ENCODE peak calls at places on chromosomes 3 and 15, in eight cellular contexts. One of them, this sample, is unnamed.

GRCh38 chr15:51448592-51449494 is 107.4 kb downstream of the GLDN start:
- DNase-seq in T-helper 9 cell: no peak
- DNase-seq in iris pigment epithelial cell: peak
- DNase-seq in NCI-H1092 treated with DMSO at 0.1 percent for 48 hours: no peak
- DNase-seq in epithelial cell of esophagus: peak
- DNase-seq in CD8-positive, alpha-beta T cell: no peak
- DNase-seq in GM23248: peak
- DNase-seq in activated naive CD4-positive, alpha-beta T cell treated with anti-CD3 and anti-CD28 coated beads, Interleukin-2, amount 10 ng/mL, durations not matched to agents 7 days and 5 days: no peak
- DNase-seq in this sample: no peak

GRCh38 chr3:128334766-128335165 is 131.9 kb downstream of the DNAJB8 start:
- DNase-seq in T-helper 9 cell: no peak
- DNase-seq in iris pigment epithelial cell: no peak
- DNase-seq in NCI-H1092 treated with DMSO at 0.1 percent for 48 hours: no peak
- DNase-seq in epithelial cell of esophagus: no peak
- DNase-seq in CD8-positive, alpha-beta T cell: no peak
- DNase-seq in GM23248: no peak
- DNase-seq in activated naive CD4-positive, alpha-beta T cell treated with anti-CD3 and anti-CD28 coated beads, Interleukin-2, amount 10 ng/mL, durations not matched to agents 7 days and 5 days: no peak
- DNase-seq in this sample: no peak

GRCh38 chr15:95922431-95922830 is 408.1 kb upstream of the NR2F2 start:
- DNase-seq in T-helper 9 cell: no peak
- DNase-seq in iris pigment epithelial cell: no peak
- DNase-seq in NCI-H1092 treated with DMSO at 0.1 percent for 48 hours: no peak
- DNase-seq in epithelial cell of esophagus: peak
- DNase-seq in CD8-positive, alpha-beta T cell: no peak
- DNase-seq in GM23248: no peak
- DNase-seq in activated naive CD4-positive, alpha-beta T cell treated with anti-CD3 and anti-CD28 coated beads, Interleukin-2, amount 10 ng/mL, durations not matched to agents 7 days and 5 days: no peak
- DNase-seq in this sample: no peak

GRCh38 chr3:129003578-129004112 is 2.5 kb downstream of the EFCC1 start:
- DNase-seq in T-helper 9 cell: no peak
- DNase-seq in iris pigment epithelial cell: no peak
- DNase-seq in NCI-H1092 treated with DMSO at 0.1 percent for 48 hours: peak
- DNase-seq in epithelial cell of esophagus: peak
- DNase-seq in CD8-positive, alpha-beta T cell: peak
- DNase-seq in GM23248: no peak
- DNase-seq in activated naive CD4-positive, alpha-beta T cell treated with anti-CD3 and anti-CD28 coated beads, Interleukin-2, amount 10 ng/mL, durations not matched to agents 7 days and 5 days: peak
- DNase-seq in this sample: peak

GRCh38 chr3:39154323-39155021 is 1.1 kb upstream of the CSRNP1 start:
- DNase-seq in T-helper 9 cell: no peak
- DNase-seq in iris pigment epithelial cell: peak
- DNase-seq in NCI-H1092 treated with DMSO at 0.1 percent for 48 hours: no peak
- DNase-seq in epithelial cell of esophagus: peak
- DNase-seq in CD8-positive, alpha-beta T cell: no peak
- DNase-seq in GM23248: peak
- DNase-seq in activated naive CD4-positive, alpha-beta T cell treated with anti-CD3 and anti-CD28 coated beads, Interleukin-2, amount 10 ng/mL, durations not matched to agents 7 days and 5 days: no peak
- DNase-seq in this sample: no peak

GRCh38 chr3:54322354-54322753 is 200.0 kb downstream of the CACNA2D3 start:
- DNase-seq in T-helper 9 cell: no peak
- DNase-seq in iris pigment epithelial cell: no peak
- DNase-seq in NCI-H1092 treated with DMSO at 0.1 percent for 48 hours: no peak
- DNase-seq in epithelial cell of esophagus: peak
- DNase-seq in CD8-positive, alpha-beta T cell: no peak
- DNase-seq in GM23248: no peak
- DNase-seq in activated naive CD4-positive, alpha-beta T cell treated with anti-CD3 and anti-CD28 coated beads, Interleukin-2, amount 10 ng/mL, durations not matched to agents 7 days and 5 days: no peak
- DNase-seq in this sample: peak

GRCh38 chr3:113966172-113966571 is 18.4 kb downstream of the ZDHHC23 start:
- DNase-seq in T-helper 9 cell: no peak
- DNase-seq in iris pigment epithelial cell: no peak
- DNase-seq in NCI-H1092 treated with DMSO at 0.1 percent for 48 hours: no peak
- DNase-seq in epithelial cell of esophagus: no peak
- DNase-seq in CD8-positive, alpha-beta T cell: no peak
- DNase-seq in GM23248: no peak
- DNase-seq in activated naive CD4-positive, alpha-beta T cell treated with anti-CD3 and anti-CD28 coated beads, Interleukin-2, amount 10 ng/mL, durations not matched to agents 7 days and 5 days: no peak
- DNase-seq in this sample: no peak

GRCh38 chr3:169344465-169344864 is 319.0 kb downstream of the MECOM start:
- DNase-seq in T-helper 9 cell: no peak
- DNase-seq in iris pigment epithelial cell: peak
- DNase-seq in NCI-H1092 treated with DMSO at 0.1 percent for 48 hours: no peak
- DNase-seq in epithelial cell of esophagus: peak
- DNase-seq in CD8-positive, alpha-beta T cell: no peak
- DNase-seq in GM23248: peak
- DNase-seq in activated naive CD4-positive, alpha-beta T cell treated with anti-CD3 and anti-CD28 coated beads, Interleukin-2, amount 10 ng/mL, durations not matched to agents 7 days and 5 days: no peak
- DNase-seq in this sample: no peak

GRCh38 chr15:98722645-98723044 is 74.3 kb downstream of the IGF1R start:
- DNase-seq in T-helper 9 cell: no peak
- DNase-seq in iris pigment epithelial cell: no peak
- DNase-seq in NCI-H1092 treated with DMSO at 0.1 percent for 48 hours: no peak
- DNase-seq in epithelial cell of esophagus: no peak
- DNase-seq in CD8-positive, alpha-beta T cell: no peak
- DNase-seq in GM23248: no peak
- DNase-seq in activated naive CD4-positive, alpha-beta T cell treated with anti-CD3 and anti-CD28 coated beads, Interleukin-2, amount 10 ng/mL, durations not matched to agents 7 days and 5 days: no peak
- DNase-seq in this sample: no peak

GRCh38 chr3:153051427-153052095 is 110.5 kb upstream of the RAP2B start:
- DNase-seq in T-helper 9 cell: no peak
- DNase-seq in iris pigment epithelial cell: peak
- DNase-seq in NCI-H1092 treated with DMSO at 0.1 percent for 48 hours: no peak
- DNase-seq in epithelial cell of esophagus: peak
- DNase-seq in CD8-positive, alpha-beta T cell: no peak
- DNase-seq in GM23248: peak
- DNase-seq in activated naive CD4-positive, alpha-beta T cell treated with anti-CD3 and anti-CD28 coated beads, Interleukin-2, amount 10 ng/mL, durations not matched to agents 7 days and 5 days: no peak
- DNase-seq in this sample: no peak

GRCh38 chr3:155334897-155335883 is 41.7 kb upstream of the STRIT1 start:
- DNase-seq in T-helper 9 cell: no peak
- DNase-seq in iris pigment epithelial cell: peak
- DNase-seq in NCI-H1092 treated with DMSO at 0.1 percent for 48 hours: no peak
- DNase-seq in epithelial cell of esophagus: no peak
- DNase-seq in CD8-positive, alpha-beta T cell: no peak
- DNase-seq in GM23248: no peak
- DNase-seq in activated naive CD4-positive, alpha-beta T cell treated with anti-CD3 and anti-CD28 coated beads, Interleukin-2, amount 10 ng/mL, durations not matched to agents 7 days and 5 days: peak
- DNase-seq in this sample: no peak

GRCh38 chr3:144058713-144059112 is 87.1 kb downstream of the DIPK2A start:
- DNase-seq in T-helper 9 cell: no peak
- DNase-seq in iris pigment epithelial cell: no peak
- DNase-seq in NCI-H1092 treated with DMSO at 0.1 percent for 48 hours: no peak
- DNase-seq in epithelial cell of esophagus: no peak
- DNase-seq in CD8-positive, alpha-beta T cell: no peak
- DNase-seq in GM23248: no peak
- DNase-seq in activated naive CD4-positive, alpha-beta T cell treated with anti-CD3 and anti-CD28 coated beads, Interleukin-2, amount 10 ng/mL, durations not matched to agents 7 days and 5 days: no peak
- DNase-seq in this sample: no peak

GRCh38 chr3:195754906-195755305 is 34.1 kb downstream of the MUC20 start:
- DNase-seq in T-helper 9 cell: no peak
- DNase-seq in iris pigment epithelial cell: no peak
- DNase-seq in NCI-H1092 treated with DMSO at 0.1 percent for 48 hours: no peak
- DNase-seq in epithelial cell of esophagus: no peak
- DNase-seq in CD8-positive, alpha-beta T cell: no peak
- DNase-seq in GM23248: no peak
- DNase-seq in activated naive CD4-positive, alpha-beta T cell treated with anti-CD3 and anti-CD28 coated beads, Interleukin-2, amount 10 ng/mL, durations not matched to agents 7 days and 5 days: no peak
- DNase-seq in this sample: no peak

GRCh38 chr3:16485024-16485992 is 28.2 kb downstream of the RFTN1 start:
- DNase-seq in T-helper 9 cell: no peak
- DNase-seq in iris pigment epithelial cell: no peak
- DNase-seq in NCI-H1092 treated with DMSO at 0.1 percent for 48 hours: no peak
- DNase-seq in epithelial cell of esophagus: no peak
- DNase-seq in CD8-positive, alpha-beta T cell: no peak
- DNase-seq in GM23248: peak
- DNase-seq in activated naive CD4-positive, alpha-beta T cell treated with anti-CD3 and anti-CD28 coated beads, Interleukin-2, amount 10 ng/mL, durations not matched to agents 7 days and 5 days: no peak
- DNase-seq in this sample: no peak

GRCh38 chr3:6791161-6791560 is 69.8 kb upstream of the GRM7 start:
- DNase-seq in T-helper 9 cell: no peak
- DNase-seq in iris pigment epithelial cell: no peak
- DNase-seq in NCI-H1092 treated with DMSO at 0.1 percent for 48 hours: no peak
- DNase-seq in epithelial cell of esophagus: no peak
- DNase-seq in CD8-positive, alpha-beta T cell: no peak
- DNase-seq in GM23248: no peak
- DNase-seq in activated naive CD4-positive, alpha-beta T cell treated with anti-CD3 and anti-CD28 coated beads, Interleukin-2, amount 10 ng/mL, durations not matched to agents 7 days and 5 days: no peak
- DNase-seq in this sample: no peak

GRCh38 chr3:178966299-178967183 is 105.1 kb downstream of the ZMAT3 start:
- DNase-seq in T-helper 9 cell: no peak
- DNase-seq in iris pigment epithelial cell: peak
- DNase-seq in NCI-H1092 treated with DMSO at 0.1 percent for 48 hours: peak
- DNase-seq in epithelial cell of esophagus: peak
- DNase-seq in CD8-positive, alpha-beta T cell: no peak
- DNase-seq in GM23248: peak
- DNase-seq in activated naive CD4-positive, alpha-beta T cell treated with anti-CD3 and anti-CD28 coated beads, Interleukin-2, amount 10 ng/mL, durations not matched to agents 7 days and 5 days: no peak
- DNase-seq in this sample: peak

GRCh38 chr3:21216598-21216997 is 534.4 kb downstream of the ZNF385D start:
- DNase-seq in T-helper 9 cell: no peak
- DNase-seq in iris pigment epithelial cell: peak
- DNase-seq in NCI-H1092 treated with DMSO at 0.1 percent for 48 hours: no peak
- DNase-seq in epithelial cell of esophagus: peak
- DNase-seq in CD8-positive, alpha-beta T cell: no peak
- DNase-seq in GM23248: peak
- DNase-seq in activated naive CD4-positive, alpha-beta T cell treated with anti-CD3 and anti-CD28 coated beads, Interleukin-2, amount 10 ng/mL, durations not matched to agents 7 days and 5 days: no peak
- DNase-seq in this sample: no peak

GRCh38 chr15:26242565-26242964 is 379.4 kb upstream of the ATP10A start:
- DNase-seq in T-helper 9 cell: no peak
- DNase-seq in iris pigment epithelial cell: no peak
- DNase-seq in NCI-H1092 treated with DMSO at 0.1 percent for 48 hours: no peak
- DNase-seq in epithelial cell of esophagus: no peak
- DNase-seq in CD8-positive, alpha-beta T cell: no peak
- DNase-seq in GM23248: no peak
- DNase-seq in activated naive CD4-positive, alpha-beta T cell treated with anti-CD3 and anti-CD28 coated beads, Interleukin-2, amount 10 ng/mL, durations not matched to agents 7 days and 5 days: no peak
- DNase-seq in this sample: no peak

GRCh38 chr3:132870596-132870995 is 148.4 kb upstream of the NPHP3 start:
- DNase-seq in T-helper 9 cell: no peak
- DNase-seq in iris pigment epithelial cell: no peak
- DNase-seq in NCI-H1092 treated with DMSO at 0.1 percent for 48 hours: peak
- DNase-seq in epithelial cell of esophagus: no peak
- DNase-seq in CD8-positive, alpha-beta T cell: no peak
- DNase-seq in GM23248: no peak
- DNase-seq in activated naive CD4-positive, alpha-beta T cell treated with anti-CD3 and anti-CD28 coated beads, Interleukin-2, amount 10 ng/mL, durations not matched to agents 7 days and 5 days: no peak
- DNase-seq in this sample: no peak